ENCODE peak calls at places on chromosomes 16 and 17, in six cellular contexts. A is choroid plexus epithelial cell, H is AG04450, D is GM13976, T is body of pancreas, P is endothelial cell. C is an unnamed sample.

GRCh38 chr17:55462234-55462633 is 40.6 kb upstream of the MMD start:
- DNase-seq in A (no peak), H (no peak), D (no peak), T (no peak), P (no peak), C (no peak)

GRCh38 chr17:65848751-65849150 is 287.3 kb upstream of the AXIN2 start:
- DNase-seq in A (no peak), H (no peak), D (no peak), T (no peak), P (no peak), C (no peak)

GRCh38 chr16:88074041-88074440 is 122.8 kb downstream of the BANP start:
- DNase-seq in A (no peak), H (no peak), D (no peak), T (no peak), P (no peak), C (no peak)

GRCh38 chr16:70428178-70428998 is 10.5 kb downstream of the ST3GAL2 start:
- DNase-seq in A (peak), H (peak), D (peak), T (peak), P (peak), C (peak)

GRCh38 chr16:88200896-88201185 is 181.9 kb upstream of the ZNF469 start:
- DNase-seq in A (no peak), H (no peak), D (no peak), T (no peak), P (no peak), C (no peak)

GRCh38 chr16:67150058-67150832 is 553 bp downstream of the B3GNT9 start:
- DNase-seq in A (peak), H (no peak), D (peak), T (peak), P (peak), C (peak)

GRCh38 chr16:58464047-58464915 is 35.7 kb upstream of the NDRG4 start:
- DNase-seq in A (no peak), H (no peak), D (peak), T (peak), P (peak), C (peak)

GRCh38 chr16:87490091-87490798 is 2.6 kb downstream of the ZCCHC14 start:
- DNase-seq in A (peak), H (no peak), D (no peak), T (no peak), P (no peak), C (no peak)

GRCh38 chr17:59151591-59151990 is 3.4 kb downstream of the SKA2 start:
- DNase-seq in A (peak), H (no peak), D (no peak), T (no peak), P (no peak), C (no peak)

GRCh38 chr16:52293209-52293608 is 253.7 kb downstream of the TOX3 start:
- DNase-seq in A (no peak), H (no peak), D (no peak), T (no peak), P (no peak), C (no peak)

GRCh38 chr17:39096435-39097158 is 54.8 kb downstream of the PLXDC1 start:
- DNase-seq in A (no peak), H (no peak), D (no peak), T (no peak), P (no peak), C (no peak)

GRCh38 chr16:20940864-20941634 is 40.5 kb downstream of the LYRM1 start:
- DNase-seq in A (no peak), H (no peak), D (no peak), T (no peak), P (no peak), C (no peak)

GRCh38 chr16:68732068-68732680 is 4.9 kb upstream of the CDH1 start:
- DNase-seq in A (peak), H (no peak), D (no peak), T (peak), P (no peak), C (peak)

GRCh38 chr17:2388020-2388704 is 12.7 kb downstream of the MNT start:
- DNase-seq in A (no peak), H (no peak), D (no peak), T (no peak), P (no peak), C (no peak)

GRCh38 chr17:2390199-2390880 is 10.5 kb downstream of the MNT start:
- DNase-seq in A (no peak), H (no peak), D (no peak), T (no peak), P (no peak), C (no peak)

GRCh38 chr17:2387086-2388019 is 13.5 kb downstream of the MNT start:
- DNase-seq in A (no peak), H (no peak), D (no peak), T (no peak), P (no peak), C (no peak)

GRCh38 chr17:2386400-2387085 is 14.3 kb downstream of the MNT start:
- DNase-seq in A (no peak), H (no peak), D (no peak), T (peak), P (no peak), C (peak)

GRCh38 chr17:2388705-2389099 is 12.2 kb downstream of the MNT start:
- DNase-seq in A (no peak), H (no peak), D (no peak), T (peak), P (no peak), C (no peak)
- TF ChIP-seq CTCF in A (no peak), H (no peak), D (no peak), T (no peak), P (no peak), C (no peak)

DNA sequence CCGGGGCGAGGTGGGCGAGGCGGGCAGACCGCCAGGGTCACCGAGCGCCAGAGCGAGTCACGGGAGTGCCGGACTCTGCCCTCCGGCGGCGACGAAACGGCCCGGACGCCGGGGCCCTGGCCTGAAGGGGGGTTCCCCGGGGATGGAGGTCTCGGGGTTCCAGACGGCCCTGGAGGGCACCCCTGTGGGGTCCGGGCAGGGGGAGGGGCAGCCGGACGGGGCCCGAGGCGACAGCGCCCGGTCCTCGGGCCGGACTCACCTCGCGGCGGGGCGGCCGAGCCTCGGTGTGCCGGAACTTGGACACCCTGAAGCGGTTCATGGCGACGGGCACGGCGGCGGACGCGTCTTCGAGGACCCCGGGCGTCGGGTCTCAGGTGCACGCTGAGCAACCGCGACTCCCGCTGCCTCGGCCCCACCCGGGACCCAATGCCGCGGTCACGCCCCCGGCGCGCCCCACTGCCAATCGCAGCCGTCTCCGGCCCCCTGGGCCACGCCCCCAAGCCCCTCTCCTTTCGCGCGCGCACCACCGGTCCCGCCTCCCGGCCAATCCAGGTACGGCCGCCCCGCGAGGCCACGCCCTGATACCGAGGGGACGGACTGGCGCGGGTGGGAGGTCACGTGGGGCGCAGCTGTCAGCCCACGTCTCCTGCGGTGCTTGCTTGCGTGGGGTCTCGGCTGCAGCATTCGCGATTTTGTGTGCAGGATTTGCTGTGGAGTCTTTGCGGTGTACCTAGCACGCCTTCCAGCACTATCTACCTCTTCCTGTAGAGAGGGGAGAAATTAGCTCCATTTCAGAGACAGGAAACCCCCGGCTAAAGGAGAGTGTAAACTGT is at the start of gene CORO7:
- DNase-seq in A (peak), H (no peak), D (peak), T (peak), P (peak), C (peak)
- TF ChIP-seq CTCF in A (no peak), H (no peak), D (no peak), T (no peak), P (peak), C (no peak)

GRCh38 chr16:536746-537145 is 9.2 kb downstream of the CAPN15 start:
- DNase-seq in A (no peak), H (no peak), D (no peak), T (no peak), P (no peak), C (no peak)

GRCh38 chr16:534856-535445 is 7.4 kb downstream of the CAPN15 start:
- DNase-seq in A (no peak), H (no peak), D (no peak), T (no peak), P (no peak), C (no peak)

GRCh38 chr16:535446-536405 is 8.2 kb downstream of the CAPN15 start:
- DNase-seq in A (peak), H (no peak), D (no peak), T (peak), P (no peak), C (peak)

GRCh38 chr16:539901-540530 is 12.5 kb downstream of the CAPN15 start:
- DNase-seq in A (peak), H (peak), D (no peak), T (no peak), P (no peak), C (no peak)

GRCh38 chr16:537415-538335 is 10.2 kb downstream of the CAPN15 start:
- DNase-seq in A (no peak), H (no peak), D (no peak), T (no peak), P (no peak), C (no peak)
- TF ChIP-seq CTCF in A (peak), H (no peak), D (no peak), T (no peak), P (no peak), C (peak)

GRCh38 chr16:13839577-13839976 is 80.4 kb upstream of the ERCC4 start:
- DNase-seq in A (no peak), H (no peak), D (no peak), T (no peak), P (no peak), C (no peak)
- TF ChIP-seq CTCF in A (no peak), H (no peak), D (no peak), T (no peak), P (peak), C (no peak)

DNA sequence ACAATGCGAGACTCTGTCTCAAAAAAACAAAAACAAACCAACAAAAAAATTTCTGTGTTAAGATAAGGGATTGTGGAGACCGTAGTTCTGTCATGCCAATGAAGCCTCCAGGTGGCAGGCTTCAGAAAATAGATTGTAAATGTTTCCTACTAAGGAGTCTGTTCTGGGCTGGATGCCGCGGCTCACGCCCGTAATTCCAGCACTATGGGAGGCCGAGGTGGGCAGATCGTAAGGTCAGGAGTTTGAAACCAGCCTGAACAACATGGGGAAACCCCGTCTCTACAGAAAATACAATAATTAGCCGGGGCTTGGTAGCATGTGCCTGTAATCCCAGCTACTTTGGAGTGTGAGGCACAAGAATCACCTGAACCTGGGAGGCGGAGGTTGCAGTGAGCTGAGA is 4.4 kb upstream of the SNX29 start:
- DNase-seq in A (peak), H (no peak), D (no peak), T (no peak), P (no peak), C (peak)
- TF ChIP-seq CTCF in A (peak), H (peak), D (no peak), T (no peak), P (no peak), C (peak)

GRCh38 chr16:6349725-6350124 is 982.9 kb upstream of the RBFOX1 start:
- DNase-seq in A (no peak), H (no peak), D (no peak), T (no peak), P (no peak), C (no peak)
- TF ChIP-seq CTCF in A (no peak), H (no peak), D (no peak), T (no peak), P (no peak), C (no peak)

DNA sequence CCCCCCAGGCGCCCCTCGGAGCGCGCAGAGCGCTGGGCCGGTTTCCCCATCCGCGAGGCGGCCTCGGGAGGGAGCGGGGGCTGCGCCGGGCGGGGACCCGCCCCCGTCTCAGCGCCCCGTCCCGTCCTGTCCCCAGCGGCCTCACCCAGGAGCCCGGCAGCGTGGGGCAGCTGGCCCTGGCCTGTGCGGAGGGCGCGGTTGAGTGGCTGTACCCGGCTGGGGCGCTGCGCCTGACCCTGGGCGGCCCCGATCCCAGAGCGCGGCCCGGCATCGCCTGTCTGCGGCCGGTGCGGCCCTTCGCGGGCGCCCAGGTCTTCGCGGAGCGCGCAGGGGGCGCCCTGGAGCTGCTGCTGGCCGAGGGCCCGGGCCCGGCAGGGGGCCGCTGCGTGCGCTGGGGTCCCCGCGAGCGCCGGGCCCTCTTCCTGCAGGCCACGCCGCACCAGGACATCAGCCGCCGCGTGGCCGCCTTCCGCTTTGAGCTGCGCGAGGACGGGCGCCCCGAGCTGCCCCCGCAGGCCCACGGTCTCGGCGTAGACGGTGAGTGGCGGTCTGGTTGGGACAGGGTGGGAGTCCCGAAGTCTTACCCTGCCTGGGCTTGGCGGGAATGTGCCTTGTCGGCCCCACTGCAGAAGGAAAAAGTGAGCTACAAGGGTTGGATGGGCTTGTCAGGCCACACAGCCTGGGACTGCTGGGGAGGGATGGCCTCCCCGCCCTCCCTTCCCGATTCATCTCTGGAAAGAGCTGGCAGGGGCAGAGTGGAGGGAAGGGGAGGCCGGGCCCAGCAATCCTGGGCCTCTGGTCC is 731 bp downstream of the METRN start:
- DNase-seq in A (peak), H (no peak), D (peak), T (no peak), P (no peak), C (peak)
- TF ChIP-seq CTCF in A (no peak), H (no peak), D (peak), T (no peak), P (no peak), C (no peak)

GRCh38 chr16:14284371-14284770 is 213.3 kb downstream of the MRTFB start:
- DNase-seq in A (no peak), H (no peak), D (no peak), T (no peak), P (no peak), C (no peak)

GRCh38 chr16:14283786-14284185 is 212.7 kb downstream of the MRTFB start:
- DNase-seq in A (no peak), H (no peak), D (no peak), T (no peak), P (no peak), C (no peak)

GRCh38 chr16:14285542-14286380 is 214.6 kb downstream of the MRTFB start:
- DNase-seq in A (peak), H (peak), D (peak), T (peak), P (peak), C (peak)

GRCh38 chr16:14284930-14285541 is 213.9 kb downstream of the MRTFB start:
- DNase-seq in A (peak), H (peak), D (no peak), T (peak), P (peak), C (peak)

GRCh38 chr16:14286381-14287230 is 215.5 kb downstream of the MRTFB start:
- DNase-seq in A (peak), H (no peak), D (peak), T (no peak), P (no peak), C (no peak)
- TF ChIP-seq CTCF in A (no peak), H (no peak), D (no peak), T (no peak), P (no peak), C (no peak)

GRCh38 chr17:9166678-9167077 is 145.4 kb downstream of the NTN1 start:
- DNase-seq in A (no peak), H (no peak), D (no peak), T (no peak), P (no peak), C (no peak)

GRCh38 chr17:9158545-9159452 is 137.5 kb downstream of the NTN1 start:
- DNase-seq in A (no peak), H (no peak), D (no peak), T (no peak), P (no peak), C (no peak)

DNA sequence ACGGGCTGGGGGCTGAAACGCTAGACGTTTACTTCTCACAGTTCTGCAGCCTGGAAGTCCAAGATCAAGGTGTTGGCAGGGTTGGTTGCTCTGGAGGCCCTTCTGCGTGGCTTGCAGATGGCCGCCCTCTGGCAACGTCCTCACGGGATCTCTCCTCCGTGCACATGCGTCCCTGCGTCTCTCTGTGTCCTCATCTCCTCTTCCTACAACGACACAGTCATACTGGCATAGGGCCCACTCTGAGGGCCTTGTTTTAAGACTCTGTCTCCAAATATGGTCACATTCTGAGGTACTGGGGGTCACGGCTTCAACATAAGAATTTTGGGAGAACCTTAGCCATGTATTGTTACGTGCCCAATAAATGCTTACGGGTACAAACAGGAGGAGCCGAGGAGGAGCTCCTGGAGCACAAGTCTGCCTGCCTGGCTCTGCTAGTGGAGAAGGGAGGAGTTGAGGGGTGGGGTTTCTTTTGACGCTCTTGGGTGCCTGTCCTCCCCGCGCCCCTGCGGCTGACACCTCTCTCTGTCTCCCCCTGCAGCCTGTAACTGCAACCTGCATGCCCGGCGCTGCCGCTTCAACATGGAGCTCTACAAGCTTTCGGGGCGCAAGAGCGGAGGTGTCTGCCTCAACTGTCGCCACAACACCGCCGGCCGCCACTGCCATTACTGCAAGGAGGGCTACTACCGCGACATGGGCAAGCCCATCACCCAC is 141.1 kb downstream of the NTN1 start:
- DNase-seq in A (no peak), H (no peak), D (no peak), T (no peak), P (no peak), C (no peak)
- TF ChIP-seq CTCF in A (no peak), H (no peak), D (no peak), T (no peak), P (peak), C (no peak)

C was measured in Calu3.